ENCODE peak calls at places on chromosomes 1 and 21, in seven cellular contexts. U, I, M, R, K, O and S are unnamed samples.

GRCh38 chr1:217857061-217857460 is 225.9 kb downstream of the SPATA17 start:
- DNase-seq in O (no peak), M (no peak), K (no peak), U (no peak), R (no peak), I (peak; percentile 59), S (no peak)

GRCh38 chr1:101059945-101060542 is 34.5 kb upstream of the DPH5 start:
- DNase-seq in M (no peak), U (no peak), R (no peak), O (no peak), I (no peak), K (no peak), S (no peak)

GRCh38 chr21:36004441-36004840 is 55.9 kb downstream of the SETD4 start:
- DNase-seq in U (no peak), R (no peak), O (no peak), M (no peak), I (peak; percentile 55), K (no peak), S (no peak)

GRCh38 chr1:232462200-232462599 is 167.7 kb downstream of the SIPA1L2 start:
- DNase-seq in O (no peak), I (no peak), K (peak; percentile 29), R (no peak), U (no peak), M (no peak), S (no peak)

GRCh38 chr1:31306278-31306677 is 9.4 kb downstream of the ZCCHC17 start:
- DNase-seq in R (no peak), U (no peak), K (no peak), I (peak; percentile 98), M (no peak), O (no peak), S (no peak)

GRCh38 chr1:55378582-55378981 is 163.4 kb upstream of the USP24 start:
- DNase-seq in K (peak; percentile 12), M (no peak), U (peak; percentile 60), R (peak; percentile 34), I (peak; percentile 69), O (peak; percentile 11), S (peak; percentile 51)

GRCh38 chr1:53294557-53294956 is 33.3 kb downstream of the LRP8 start:
- DNase-seq in R (no peak), I (no peak), K (no peak), O (no peak), U (no peak), M (no peak), S (no peak)

GRCh38 chr21:39020751-39021474 is 162.3 kb downstream of the PSMG1 start:
- DNase-seq in K (no peak), O (no peak), R (peak; percentile 75), U (no peak), M (no peak), I (peak; percentile 85), S (no peak)

GRCh38 chr1:212595787-212596714 is 12.5 kb upstream of the ATF3 start:
- DNase-seq in I (peak; percentile 92), M (no peak), U (no peak), R (no peak), K (no peak), O (peak; percentile 87), S (peak; percentile 69)

GRCh38 chr1:183209533-183210158 is 23.6 kb downstream of the LAMC2 start:
- DNase-seq in R (no peak), I (peak; percentile 88), O (peak; percentile 48), M (no peak), K (no peak), U (no peak), S (no peak)

GRCh38 chr1:179926494-179927205 is 28.0 kb upstream of the CEP350 start:
- DNase-seq in O (no peak), M (no peak), K (no peak), U (no peak), I (peak; percentile 49), R (no peak), S (no peak)

GRCh38 chr1:89125571-89126233 is at the start of gene GBP2:
- DNase-seq in U (no peak), M (no peak), K (no peak), R (no peak), I (peak; percentile 87), O (peak; percentile 86), S (peak; percentile 55)

GRCh38 chr1:48817505-48818114 is 40.9 kb upstream of the BEND5 start:
- DNase-seq in U (peak; percentile 71), R (peak; percentile 42), K (peak; percentile 71), O (peak; percentile 68), I (peak; percentile 63), M (peak; percentile 32), S (peak; percentile 55)

GRCh38 chr1:234743866-234744581 is 134.0 kb upstream of the IRF2BP2 start:
- DNase-seq in K (no peak), I (peak; percentile 26), U (no peak), R (no peak), M (no peak), O (no peak), S (no peak)
- H3K4me3 ChIP-seq in K (no peak overlapping the region), I (peak overlapping the region; percentile 20), U (no peak overlapping the region), R (no peak overlapping the region), M (no peak overlapping the region), O (no peak overlapping the region), S (no peak overlapping the region)

DNA sequence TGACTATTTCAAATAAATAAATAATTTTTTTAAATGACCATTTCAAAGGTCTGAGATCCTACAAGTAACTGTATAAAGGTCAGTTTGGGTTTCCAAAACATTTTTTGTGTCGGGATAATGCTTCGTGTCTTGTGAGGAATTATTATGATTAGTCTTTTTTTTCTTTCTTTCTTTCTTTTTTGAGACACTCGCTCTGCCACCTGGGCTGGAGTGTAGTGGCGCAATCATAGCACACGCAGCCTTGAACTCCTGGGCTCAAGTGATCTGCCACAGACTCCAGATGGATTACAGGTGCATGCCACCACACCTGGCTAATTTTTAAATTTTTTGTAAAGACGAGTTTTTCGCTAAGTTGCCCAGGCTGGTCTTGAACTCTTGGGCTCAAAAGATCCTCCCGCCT is 1.9 kb upstream of the SDE2 start:
- DNase-seq in I (no peak), M (no peak), R (no peak), U (no peak), O (no peak), K (no peak), S (no peak)
- H3K4me1 ChIP-seq in I (peaks cover 3% of the 10 kb centered on the region), M (peaks cover 36% of the 10 kb centered on the region), R (peaks cover 2% of the 10 kb centered on the region), U (peaks cover 35% of the 10 kb centered on the region), O (no peaks in the 10 kb centered on the region), K (peaks cover 32% of the 10 kb centered on the region), S (peaks cover 13% of the 10 kb centered on the region)

DNA sequence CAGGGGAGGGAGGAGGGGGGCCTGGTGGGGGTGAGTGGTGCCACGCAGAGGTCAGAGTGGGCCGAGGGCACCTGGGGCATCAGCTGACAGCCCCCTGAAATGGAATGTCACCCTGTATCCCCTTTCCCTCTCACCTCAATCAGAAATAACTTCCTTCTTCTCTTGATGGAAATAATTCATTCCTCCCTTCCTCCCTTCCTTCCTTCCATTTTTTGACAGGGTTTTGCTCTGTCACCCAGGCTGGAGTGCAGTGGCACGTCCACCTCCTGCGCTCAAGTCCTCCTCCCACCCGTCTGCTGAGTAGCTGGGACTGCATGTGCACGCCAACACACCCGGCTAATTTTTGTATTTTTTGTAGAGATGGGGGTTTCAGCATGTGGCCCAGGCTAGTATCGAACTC is 48.4 kb upstream of the LRRC3 start:
- DNase-seq in I (no peak), U (no peak), R (no peak), K (no peak), O (no peak), M (no peak), S (peak; percentile 1)
- H3K36me3 ChIP-seq in I (no peaks in the 10 kb centered on the region), U (no peaks in the 10 kb centered on the region), R (no peaks in the 10 kb centered on the region), K (no peaks in the 10 kb centered on the region), O (no peaks in the 10 kb centered on the region), M (no peaks in the 10 kb centered on the region), S (no peaks in the 10 kb centered on the region)

DNA sequence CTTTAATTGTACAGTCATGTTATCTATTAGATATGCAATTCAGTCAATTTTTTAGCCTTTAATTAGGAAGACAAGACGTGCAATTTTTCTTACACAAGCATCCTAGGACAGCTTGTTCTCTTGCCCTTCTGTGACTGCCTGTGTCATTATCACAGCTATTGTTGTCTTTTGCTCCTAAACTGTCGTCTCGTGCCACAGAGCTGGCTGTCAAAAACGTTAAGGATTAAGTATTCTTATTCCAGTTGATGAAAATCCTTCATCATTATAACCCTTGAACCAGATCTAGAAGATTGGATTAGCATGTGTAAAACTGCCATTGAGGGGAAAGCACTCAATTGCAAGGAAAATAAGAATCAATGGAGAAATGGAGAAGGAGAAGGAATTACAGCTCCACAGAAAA is 43.8 kb upstream of the AIM2 start:
- DNase-seq in I (no peak), U (no peak), R (no peak), M (no peak), K (no peak), O (no peak), S (no peak)
- H3K4me3 ChIP-seq in I (no peak overlapping the region), U (no peak overlapping the region), R (no peak overlapping the region), M (no peak overlapping the region), K (no peak overlapping the region), O (no peak overlapping the region), S (no peak overlapping the region)

DNA sequence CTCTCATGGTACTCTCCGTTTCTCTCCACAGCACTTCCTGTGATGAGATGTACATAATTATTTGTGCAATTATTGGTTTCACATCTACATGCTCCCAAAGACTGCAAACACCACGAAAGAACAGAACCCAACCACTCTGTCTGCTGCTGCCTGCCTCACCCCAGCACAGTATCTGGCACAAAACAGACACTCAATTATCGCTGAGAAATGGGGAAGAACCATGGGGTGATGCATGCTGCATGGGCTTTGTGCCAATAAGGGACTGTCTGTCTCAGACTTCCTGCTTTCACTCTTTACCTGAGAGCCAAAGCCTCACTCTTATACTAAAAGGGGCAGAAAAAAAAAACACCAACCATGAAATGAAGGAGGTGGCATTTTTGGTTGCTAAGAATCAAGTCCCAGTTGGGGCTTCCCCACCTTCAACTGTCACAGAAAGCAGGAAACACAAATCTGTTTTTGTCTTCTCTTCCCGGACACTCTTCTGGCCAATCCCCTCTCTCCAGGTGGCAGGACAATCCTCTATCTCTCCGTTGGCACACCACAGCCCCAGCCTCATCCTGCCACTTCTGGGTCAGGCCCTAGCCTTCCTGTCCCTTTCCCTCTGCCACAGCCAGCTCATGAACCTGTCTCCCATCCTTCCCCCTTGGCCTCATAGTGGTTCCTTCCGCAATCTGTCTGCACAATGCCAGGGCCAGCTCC is 82.0 kb downstream of the TGFBR3 start:
- DNase-seq in I (no peak), O (peak; percentile 56), U (no peak), M (no peak), R (no peak), K (no peak), S (no peak)
- H3K4me1 ChIP-seq in I (peaks cover 25% of the 10 kb centered on the region), O (no peaks in the 10 kb centered on the region), U (peaks cover 63% of the 10 kb centered on the region), M (peaks cover 44% of the 10 kb centered on the region), R (peaks cover 36% of the 10 kb centered on the region), K (no peaks in the 10 kb centered on the region), S (no peaks in the 10 kb centered on the region)

GRCh38 chr21:34805157-34805556 is 136.4 kb downstream of the CLIC6 start:
- DNase-seq in R (no peak), K (no peak), M (no peak), O (no peak), U (no peak), I (no peak), S (no peak)
- H3K36me3 ChIP-seq in R (no peaks in the 10 kb centered on the region), K (no peaks in the 10 kb centered on the region), M (no peaks in the 10 kb centered on the region), O (no peaks in the 10 kb centered on the region), U (no peaks in the 10 kb centered on the region), I (peaks cover 3% of the 10 kb centered on the region), S (no peaks in the 10 kb centered on the region)

DNA sequence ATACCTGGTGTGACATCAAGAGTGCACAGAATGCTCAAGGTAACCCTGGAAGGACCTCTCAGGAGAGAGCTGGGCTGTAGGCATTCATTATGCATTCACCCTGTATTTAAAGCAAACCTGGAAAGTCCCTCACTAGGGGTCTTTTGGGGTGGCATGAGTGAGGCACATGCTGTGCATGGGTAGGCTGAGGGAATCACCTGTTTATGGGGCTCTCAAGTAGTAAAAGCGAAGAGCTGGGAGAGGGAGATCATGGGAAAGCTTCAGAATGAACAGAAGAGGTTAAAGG is 736 bp downstream of the EFNA1 start:
- DNase-seq in K (no peak), R (no peak), I (no peak), M (no peak), U (no peak), O (no peak), S (no peak)
- H3K4me3 ChIP-seq in K (peak overlapping the region; percentile 70), R (peak overlapping the region; percentile 63), I (peak overlapping the region; percentile 51), M (peak overlapping the region; percentile 80), U (peak overlapping the region; percentile 73), O (peak overlapping the region; percentile 60), S (peak overlapping the region; percentile 63)

GRCh38 chr1:25626018-25626417 is 9.4 kb downstream of the MAN1C1 start:
- DNase-seq in I (no peak), U (no peak), O (no peak), M (no peak), K (no peak), R (no peak), S (no peak)
- H3K4me1 ChIP-seq in I (no peaks in the 10 kb centered on the region), U (peaks cover 40% of the 10 kb centered on the region), O (no peaks in the 10 kb centered on the region), M (peaks cover 18% of the 10 kb centered on the region), K (no peaks in the 10 kb centered on the region), R (peaks cover 3% of the 10 kb centered on the region), S (peaks cover 6% of the 10 kb centered on the region)